ENCODE peak calls at places on chromosomes 5 and 9, in ten cellular contexts. One of them, this sample, is unnamed.

GRCh38 chr5:96651948-96652753 is 10.0 kb upstream of the CAST start:
- DNase-seq in LoVo: no peak
- DNase-seq in ACHN: no peak
- DNase-seq in NCI-H1092 treated with DMSO at 0.1 percent for 48 hours: no peak
- DNase-seq in coronary artery: no peak
- DNase-seq in HEK293T: peak
- DNase-seq in fibroblast of pulmonary artery: no peak
- DNase-seq in activated CD8-positive, alpha-beta T cell treated with anti-CD3 and anti-CD28 coated beads for 36 hours: peak
- DNase-seq in HT-29: peak
- DNase-seq in Calu3: peak
- DNase-seq in this sample: no peak

GRCh38 chr5:67381240-67381875 is 184.8 kb upstream of the CD180 start:
- DNase-seq in LoVo: no peak
- DNase-seq in ACHN: no peak
- DNase-seq in coronary artery: no peak
- DNase-seq in NCI-H1092 treated with DMSO at 0.1 percent for 48 hours: no peak
- DNase-seq in fibroblast of pulmonary artery: no peak
- DNase-seq in HEK293T: no peak
- DNase-seq in Calu3: no peak
- DNase-seq in HT-29: no peak
- DNase-seq in activated CD8-positive, alpha-beta T cell treated with anti-CD3 and anti-CD28 coated beads for 36 hours: no peak
- DNase-seq in this sample: no peak

GRCh38 chr5:52997424-52997823 is 8.3 kb downstream of the ITGA2 start:
- DNase-seq in NCI-H1092 treated with DMSO at 0.1 percent for 48 hours: no peak
- DNase-seq in Calu3: peak
- DNase-seq in activated CD8-positive, alpha-beta T cell treated with anti-CD3 and anti-CD28 coated beads for 36 hours: no peak
- DNase-seq in ACHN: no peak
- DNase-seq in LoVo: no peak
- DNase-seq in fibroblast of pulmonary artery: no peak
- DNase-seq in HEK293T: no peak
- DNase-seq in coronary artery: no peak
- DNase-seq in HT-29: peak
- DNase-seq in this sample: no peak

GRCh38 chr5:172846677-172847076 is 12.6 kb downstream of the ERGIC1 start:
- DNase-seq in ACHN: no peak
- DNase-seq in activated CD8-positive, alpha-beta T cell treated with anti-CD3 and anti-CD28 coated beads for 36 hours: no peak
- DNase-seq in HT-29: no peak
- DNase-seq in coronary artery: no peak
- DNase-seq in Calu3: no peak
- DNase-seq in NCI-H1092 treated with DMSO at 0.1 percent for 48 hours: no peak
- DNase-seq in LoVo: no peak
- DNase-seq in HEK293T: no peak
- DNase-seq in fibroblast of pulmonary artery: no peak
- DNase-seq in this sample: no peak

GRCh38 chr5:61587120-61587519 is 255.1 kb downstream of the ZSWIM6 start:
- DNase-seq in HT-29: no peak
- DNase-seq in fibroblast of pulmonary artery: peak
- DNase-seq in Calu3: no peak
- DNase-seq in NCI-H1092 treated with DMSO at 0.1 percent for 48 hours: no peak
- DNase-seq in coronary artery: no peak
- DNase-seq in LoVo: no peak
- DNase-seq in activated CD8-positive, alpha-beta T cell treated with anti-CD3 and anti-CD28 coated beads for 36 hours: no peak
- DNase-seq in HEK293T: no peak
- DNase-seq in ACHN: no peak
- DNase-seq in this sample: no peak

GRCh38 chr9:21558627-21559401 is 76.7 kb upstream of the IFNE start:
- DNase-seq in coronary artery: no peak
- DNase-seq in Calu3: no peak
- DNase-seq in fibroblast of pulmonary artery: peak
- DNase-seq in HEK293T: peak
- DNase-seq in HT-29: no peak
- DNase-seq in activated CD8-positive, alpha-beta T cell treated with anti-CD3 and anti-CD28 coated beads for 36 hours: peak
- DNase-seq in LoVo: no peak
- DNase-seq in NCI-H1092 treated with DMSO at 0.1 percent for 48 hours: no peak
- DNase-seq in ACHN: no peak
- DNase-seq in this sample: no peak

GRCh38 chr9:89802809-89803355 is 198.1 kb downstream of the GADD45G start:
- DNase-seq in NCI-H1092 treated with DMSO at 0.1 percent for 48 hours: peak
- DNase-seq in Calu3: no peak
- DNase-seq in activated CD8-positive, alpha-beta T cell treated with anti-CD3 and anti-CD28 coated beads for 36 hours: no peak
- DNase-seq in HEK293T: no peak
- DNase-seq in LoVo: no peak
- DNase-seq in fibroblast of pulmonary artery: peak
- DNase-seq in coronary artery: peak
- DNase-seq in ACHN: no peak
- DNase-seq in HT-29: no peak
- DNase-seq in this sample: no peak

GRCh38 chr5:50786073-50786472 is 119.6 kb downstream of the PARP8 start:
- DNase-seq in activated CD8-positive, alpha-beta T cell treated with anti-CD3 and anti-CD28 coated beads for 36 hours: no peak
- DNase-seq in fibroblast of pulmonary artery: peak
- DNase-seq in coronary artery: no peak
- DNase-seq in NCI-H1092 treated with DMSO at 0.1 percent for 48 hours: no peak
- DNase-seq in ACHN: no peak
- DNase-seq in LoVo: no peak
- DNase-seq in Calu3: no peak
- DNase-seq in HEK293T: no peak
- DNase-seq in HT-29: no peak
- DNase-seq in this sample: peak

GRCh38 chr5:56327810-56328209 is 94.7 kb upstream of the ANKRD55 start:
- DNase-seq in fibroblast of pulmonary artery: no peak
- DNase-seq in HT-29: no peak
- DNase-seq in ACHN: no peak
- DNase-seq in NCI-H1092 treated with DMSO at 0.1 percent for 48 hours: no peak
- DNase-seq in activated CD8-positive, alpha-beta T cell treated with anti-CD3 and anti-CD28 coated beads for 36 hours: peak
- DNase-seq in HEK293T: no peak
- DNase-seq in coronary artery: no peak
- DNase-seq in LoVo: no peak
- DNase-seq in Calu3: no peak
- DNase-seq in this sample: peak

GRCh38 chr5:11792621-11793020 is 111.6 kb downstream of the CTNND2 start:
- DNase-seq in Calu3: no peak
- DNase-seq in HEK293T: no peak
- DNase-seq in fibroblast of pulmonary artery: no peak
- DNase-seq in activated CD8-positive, alpha-beta T cell treated with anti-CD3 and anti-CD28 coated beads for 36 hours: no peak
- DNase-seq in NCI-H1092 treated with DMSO at 0.1 percent for 48 hours: no peak
- DNase-seq in ACHN: no peak
- DNase-seq in HT-29: no peak
- DNase-seq in coronary artery: no peak
- DNase-seq in LoVo: no peak
- DNase-seq in this sample: no peak

GRCh38 chr5:171961117-171961516 is 45.3 kb downstream of the FBXW11 start:
- DNase-seq in NCI-H1092 treated with DMSO at 0.1 percent for 48 hours: no peak
- DNase-seq in coronary artery: no peak
- DNase-seq in HEK293T: no peak
- DNase-seq in HT-29: no peak
- DNase-seq in activated CD8-positive, alpha-beta T cell treated with anti-CD3 and anti-CD28 coated beads for 36 hours: peak
- DNase-seq in fibroblast of pulmonary artery: peak
- DNase-seq in Calu3: no peak
- DNase-seq in LoVo: no peak
- DNase-seq in ACHN: no peak
- DNase-seq in this sample: peak

GRCh38 chr9:131036529-131037335 is 27.8 kb downstream of the LAMC3 start:
- DNase-seq in activated CD8-positive, alpha-beta T cell treated with anti-CD3 and anti-CD28 coated beads for 36 hours: no peak
- DNase-seq in HT-29: no peak
- DNase-seq in NCI-H1092 treated with DMSO at 0.1 percent for 48 hours: no peak
- DNase-seq in coronary artery: no peak
- DNase-seq in LoVo: no peak
- DNase-seq in Calu3: no peak
- DNase-seq in HEK293T: no peak
- DNase-seq in fibroblast of pulmonary artery: no peak
- DNase-seq in ACHN: no peak
- DNase-seq in this sample: no peak

GRCh38 chr5:172860520-172861443 is 26.7 kb downstream of the ERGIC1 start:
- DNase-seq in HT-29: peak
- DNase-seq in Calu3: no peak
- DNase-seq in NCI-H1092 treated with DMSO at 0.1 percent for 48 hours: no peak
- DNase-seq in fibroblast of pulmonary artery: peak
- DNase-seq in LoVo: no peak
- DNase-seq in HEK293T: no peak
- DNase-seq in coronary artery: peak
- DNase-seq in activated CD8-positive, alpha-beta T cell treated with anti-CD3 and anti-CD28 coated beads for 36 hours: no peak
- DNase-seq in ACHN: no peak
- DNase-seq in this sample: no peak

GRCh38 chr5:523658-524441 is 399 bp downstream of the SLC9A3 start:
- DNase-seq in Calu3: no peak
- DNase-seq in HEK293T: no peak
- DNase-seq in activated CD8-positive, alpha-beta T cell treated with anti-CD3 and anti-CD28 coated beads for 36 hours: no peak
- DNase-seq in NCI-H1092 treated with DMSO at 0.1 percent for 48 hours: no peak
- DNase-seq in fibroblast of pulmonary artery: no peak
- DNase-seq in ACHN: no peak
- DNase-seq in coronary artery: no peak
- DNase-seq in HT-29: no peak
- DNase-seq in LoVo: no peak
- DNase-seq in this sample: no peak

GRCh38 chr5:74631088-74631960 is 9.2 kb downstream of the ENC1 start:
- DNase-seq in HT-29: peak
- DNase-seq in NCI-H1092 treated with DMSO at 0.1 percent for 48 hours: no peak
- DNase-seq in fibroblast of pulmonary artery: peak
- DNase-seq in coronary artery: no peak
- DNase-seq in LoVo: no peak
- DNase-seq in HEK293T: no peak
- DNase-seq in activated CD8-positive, alpha-beta T cell treated with anti-CD3 and anti-CD28 coated beads for 36 hours: peak
- DNase-seq in ACHN: no peak
- DNase-seq in Calu3: no peak
- DNase-seq in this sample: peak

GRCh38 chr9:107208121-107208520 is 75.0 kb upstream of the RAD23B start:
- DNase-seq in coronary artery: no peak
- DNase-seq in NCI-H1092 treated with DMSO at 0.1 percent for 48 hours: no peak
- DNase-seq in activated CD8-positive, alpha-beta T cell treated with anti-CD3 and anti-CD28 coated beads for 36 hours: no peak
- DNase-seq in HEK293T: no peak
- DNase-seq in Calu3: no peak
- DNase-seq in fibroblast of pulmonary artery: peak
- DNase-seq in ACHN: no peak
- DNase-seq in LoVo: no peak
- DNase-seq in HT-29: no peak
- DNase-seq in this sample: peak

GRCh38 chr5:176650354-176650884 is 3.1 kb downstream of the TSPAN17 start:
- DNase-seq in HEK293T: no peak
- DNase-seq in activated CD8-positive, alpha-beta T cell treated with anti-CD3 and anti-CD28 coated beads for 36 hours: no peak
- DNase-seq in coronary artery: no peak
- DNase-seq in LoVo: no peak
- DNase-seq in Calu3: no peak
- DNase-seq in HT-29: no peak
- DNase-seq in ACHN: no peak
- DNase-seq in fibroblast of pulmonary artery: no peak
- DNase-seq in NCI-H1092 treated with DMSO at 0.1 percent for 48 hours: no peak
- DNase-seq in this sample: no peak

GRCh38 chr5:143536364-143536763 is 132.9 kb upstream of the NR3C1 start:
- DNase-seq in ACHN: peak
- DNase-seq in HEK293T: no peak
- DNase-seq in LoVo: peak
- DNase-seq in Calu3: peak
- DNase-seq in HT-29: no peak
- DNase-seq in coronary artery: peak
- DNase-seq in activated CD8-positive, alpha-beta T cell treated with anti-CD3 and anti-CD28 coated beads for 36 hours: no peak
- DNase-seq in fibroblast of pulmonary artery: peak
- DNase-seq in NCI-H1092 treated with DMSO at 0.1 percent for 48 hours: no peak
- DNase-seq in this sample: peak

GRCh38 chr9:78585909-78586308 is 289.0 kb downstream of the PSAT1 start:
- DNase-seq in HT-29: no peak
- DNase-seq in fibroblast of pulmonary artery: no peak
- DNase-seq in coronary artery: no peak
- DNase-seq in LoVo: no peak
- DNase-seq in activated CD8-positive, alpha-beta T cell treated with anti-CD3 and anti-CD28 coated beads for 36 hours: no peak
- DNase-seq in ACHN: no peak
- DNase-seq in Calu3: no peak
- DNase-seq in HEK293T: no peak
- DNase-seq in NCI-H1092 treated with DMSO at 0.1 percent for 48 hours: no peak
- DNase-seq in this sample: no peak

This sample was measured in amniotic epithelial cell.